ENCODE peak calls at places on chromosomes 11 and 22, in eight cellular contexts. S, X, R, W, D, L, Q and N are unnamed samples.

GRCh38 chr11:43905788-43906187 is 25.2 kb downstream of the ALKBH3 start:
- DNase-seq in X (peak; percentile 58), D (no peak), Q (no peak), L (no peak), W (no peak), S (no peak), R (peak; percentile 83), N (no peak)

GRCh38 chr11:102431404-102431803 is 21.2 kb downstream of the TMEM123 start:
- DNase-seq in X (no peak), W (no peak), R (no peak), D (no peak), Q (no peak), S (no peak), L (no peak), N (no peak)

GRCh38 chr11:45928535-45929215 is 6.2 kb downstream of the LARGE2 start:
- DNase-seq in R (no peak), W (no peak), S (no peak), D (no peak), L (peak; percentile 54), Q (no peak), X (no peak), N (no peak)

GRCh38 chr11:249062-249461 is 12.3 kb downstream of the PSMD13 start:
- DNase-seq in R (no peak), L (peak; percentile 9), X (no peak), S (no peak), W (no peak), Q (no peak), D (no peak), N (no peak)

GRCh38 chr11:56849250-56849649 is 100.8 kb upstream of the OR9G4 start:
- DNase-seq in L (no peak), W (no peak), R (no peak), D (no peak), Q (no peak), S (no peak), X (no peak), N (no peak)

GRCh38 chr11:95512177-95512576 is 277.4 kb downstream of the FAM76B start:
- DNase-seq in L (peak; percentile 80), Q (no peak), X (peak; percentile 93), W (peak; percentile 78), R (no peak), D (no peak), S (no peak), N (no peak)

GRCh38 chr11:70200212-70200844 is 2.8 kb upstream of the FADD start:
- DNase-seq in L (no peak), Q (no peak), W (no peak), S (no peak), D (no peak), R (no peak), X (peak; percentile 15), N (no peak)

GRCh38 chr11:34631737-34632104 is 10.8 kb downstream of the EHF start:
- DNase-seq in W (no peak), Q (no peak), L (no peak), S (no peak), X (no peak), D (no peak), R (no peak), N (no peak)

GRCh38 chr22:19663286-19663815 is 51.0 kb upstream of the SEPTIN5 start:
- DNase-seq in S (peak; percentile 39), L (peak; percentile 74), Q (no peak), D (no peak), W (peak; percentile 68), R (peak; percentile 71), X (peak; percentile 88), N (no peak)

GRCh38 chr11:11416502-11416901 is 63.5 kb upstream of the CSNK2A3 start:
- DNase-seq in W (peak; percentile 82), S (no peak), L (no peak), X (peak; percentile 80), D (no peak), Q (no peak), R (no peak), N (no peak)

GRCh38 chr11:58390551-58391063 is 16.1 kb downstream of the OR5B3 start:
- DNase-seq in R (no peak), Q (no peak), W (no peak), S (no peak), L (no peak), D (no peak), X (no peak), N (no peak)

GRCh38 chr11:128776434-128777284 is 82.8 kb downstream of the FLI1 start:
- DNase-seq in S (peak; percentile 14), R (no peak), D (no peak), X (peak; percentile 45), L (no peak), W (no peak), Q (no peak), N (peak; percentile 37)